ENCODE peak calls at places on chromosomes 13 and 19, in eight cellular contexts. F is H7, D is psoas muscle, I is choroid plexus epithelial cell, E is upper lobe of right lung, B is lower lobe of right lung, T is bronchial epithelial cell, U is skeletal muscle cell. G is an unnamed sample.

GRCh38 chr19:35309481-35310279 is 17.7 kb downstream of the MAG start:
- DNase-seq in B (no peak), T (no peak), I (peak), F (no peak), D (no peak), E (no peak), U (no peak), G (no peak)

GRCh38 chr13:23140492-23140891 is 40.3 kb upstream of the SGCG start:
- DNase-seq in F (no peak), T (peak), I (no peak), D (no peak), B (no peak), U (no peak), E (no peak), G (no peak)

GRCh38 chr19:45820413-45821102 is 5.5 kb upstream of the RSPH6A start:
- DNase-seq in D (no peak), B (no peak), I (no peak), U (no peak), F (peak), T (peak), E (no peak), G (no peak)

GRCh38 chr13:37646531-37646930 is 48.0 kb upstream of the POSTN start:
- DNase-seq in F (no peak), D (no peak), T (no peak), U (no peak), E (no peak), I (no peak), B (no peak), G (no peak)

GRCh38 chr13:103510007-103510406 is 443.8 kb upstream of the SLC10A2 start:
- DNase-seq in U (no peak), B (no peak), I (no peak), T (no peak), D (peak), F (no peak), E (no peak), G (no peak)

GRCh38 chr19:6729573-6730152 is 7.7 kb downstream of the GPR108 start:
- DNase-seq in F (peak), D (no peak), E (no peak), U (no peak), B (no peak), T (no peak), I (no peak), G (no peak)

GRCh38 chr19:16516381-16516780 is 20.2 kb downstream of the C19orf44 start:
- DNase-seq in D (no peak), I (no peak), F (no peak), T (no peak), B (no peak), U (no peak), E (no peak), G (no peak)

GRCh38 chr13:44719857-44720671 is 143.9 kb upstream of the TSC22D1 start:
- DNase-seq in T (no peak), I (peak), B (no peak), D (no peak), E (no peak), U (peak), F (no peak), G (no peak)

GRCh38 chr13:46160474-46161066 is 21.4 kb downstream of the LCP1 start:
- DNase-seq in U (no peak), E (no peak), B (no peak), D (no peak), I (peak), F (peak), T (peak), G (no peak)

GRCh38 chr13:76764429-76764828 is 121.8 kb downstream of the KCTD12 start:
- DNase-seq in I (peak), F (no peak), B (peak), T (peak), U (peak), E (peak), D (peak), G (peak)

GRCh38 chr13:110275931-110276552 is 30.9 kb downstream of the COL4A1 start:
- DNase-seq in U (no peak), E (no peak), I (no peak), T (no peak), F (no peak), D (peak), B (no peak), G (peak)

GRCh38 chr19:49881672-49882394 is 4.3 kb downstream of the TBC1D17 start:
- DNase-seq in T (no peak), I (no peak), U (no peak), D (peak), B (no peak), F (peak), E (peak), G (no peak)

GRCh38 chr19:28472843-28473242 is 740.1 kb downstream of the UQCRFS1 start:
- DNase-seq in F (no peak), B (peak), D (no peak), T (no peak), E (peak), U (no peak), I (peak), G (peak)

GRCh38 chr13:75416327-75417005 is 65.5 kb downstream of the TBC1D4 start:
- DNase-seq in B (no peak), E (no peak), T (no peak), U (no peak), I (no peak), F (peak), D (no peak), G (no peak)

GRCh38 chr13:113458218-113459065 is 5.2 kb upstream of the ADPRHL1 start:
- DNase-seq in D (peak), E (peak), U (no peak), I (peak), B (no peak), T (no peak), F (peak), G (peak)

GRCh38 chr13:76696370-76696769 is 189.8 kb downstream of the KCTD12 start:
- DNase-seq in E (no peak), I (peak), T (no peak), D (no peak), U (no peak), B (no peak), F (no peak), G (no peak)

GRCh38 chr13:73894995-73895571 is 239.1 kb downstream of the KLF12 start:
- DNase-seq in U (no peak), B (no peak), I (no peak), E (no peak), T (no peak), D (no peak), F (no peak), G (no peak)

GRCh38 chr13:42369071-42369795 is 97.3 kb downstream of the AKAP11 start:
- DNase-seq in D (no peak), T (no peak), I (no peak), E (no peak), U (no peak), F (no peak), B (no peak), G (no peak)

GRCh38 chr13:39370554-39370953 is 232.4 kb downstream of the LHFPL6 start:
- DNase-seq in D (no peak), B (no peak), E (no peak), U (no peak), I (no peak), T (peak), F (no peak), G (no peak)

GRCh38 chr13:40755082-40755755 is 15.8 kb downstream of the MRPS31 start:
- DNase-seq in E (no peak), T (no peak), I (no peak), F (no peak), B (no peak), D (no peak), U (no peak), G (no peak)

GRCh38 chr19:46841458-46842083 is 9.1 kb downstream of the AP2S1 start:
- DNase-seq in B (no peak), T (no peak), U (no peak), E (no peak), I (peak), D (peak), F (peak), G (no peak)

GRCh38 chr13:27053902-27054595 is 117.6 kb downstream of the USP12 start:
- DNase-seq in U (peak), T (peak), D (no peak), E (no peak), I (peak), F (no peak), B (no peak), G (no peak)

GRCh38 chr19:4807188-4807587 is 15.7 kb downstream of the FEM1A start:
- DNase-seq in B (peak), F (no peak), U (no peak), D (peak), I (no peak), T (no peak), E (peak), G (peak)

GRCh38 chr13:98307744-98308524 is 130.9 kb upstream of the RNF113B start:
- DNase-seq in I (peak), F (no peak), T (no peak), U (no peak), E (no peak), D (no peak), B (no peak), G (peak)

GRCh38 chr13:50934735-50935419 is 25.3 kb downstream of the RNASEH2B start:
- DNase-seq in B (no peak), E (no peak), I (no peak), F (no peak), U (no peak), T (no peak), D (no peak), G (no peak)

GRCh38 chr13:49958321-49958720 is 22.2 kb upstream of the SPRYD7 start:
- DNase-seq in B (no peak), I (no peak), U (no peak), F (no peak), D (no peak), T (no peak), E (no peak), G (no peak)

GRCh38 chr19:45413497-45413896 is 7.1 kb downstream of the POLR1G start:
- DNase-seq in U (no peak), D (no peak), I (peak), E (no peak), F (no peak), T (no peak), B (no peak), G (peak)

GRCh38 chr19:48554385-48555091 is 2.6 kb downstream of the SULT2B1 start:
- DNase-seq in D (no peak), B (no peak), I (no peak), U (no peak), E (no peak), T (no peak), F (peak), G (no peak)

GRCh38 chr19:49114630-49115363 is 627 bp downstream of the LIN7B start:
- DNase-seq in I (peak), F (peak), D (peak), U (no peak), B (peak), E (peak), T (no peak), G (peak)

GRCh38 chr13:57633141-57633949 is 1.8 kb downstream of the PCDH17 start:
- DNase-seq in T (no peak), F (peak), U (no peak), I (no peak), B (peak), E (peak), D (peak), G (peak)

GRCh38 chr13:113135281-113135760 is 12.7 kb downstream of the F10 start:
- DNase-seq in F (peak), T (no peak), U (no peak), D (no peak), E (no peak), I (no peak), B (no peak), G (no peak)

GRCh38 chr13:87671824-87672603 is 843 bp downstream of the SLITRK5 start:
- DNase-seq in I (no peak), D (peak), B (no peak), F (peak), E (peak), T (no peak), U (no peak), G (no peak)

GRCh38 chr13:71618154-71618553 is 248.8 kb downstream of the DACH1 start:
- DNase-seq in T (no peak), F (no peak), D (no peak), I (peak), E (no peak), U (no peak), B (no peak), G (no peak)

GRCh38 chr19:43595605-43595998 is 332 bp downstream of the IRGQ start:
- DNase-seq in T (no peak), I (no peak), U (no peak), E (no peak), D (no peak), F (no peak), B (peak), G (peak)

GRCh38 chr13:26482451-26483197 is 74.9 kb upstream of the WASF3 start:
- DNase-seq in E (no peak), U (no peak), F (peak), D (no peak), I (peak), B (no peak), T (peak), G (peak)

GRCh38 chr19:43774103-43774939 is 6.5 kb downstream of the KCNN4 start:
- DNase-seq in T (peak), I (peak), D (peak), B (peak), U (no peak), E (peak), F (peak), G (no peak)

GRCh38 chr19:55383789-55384575 is at the start of gene TMEM238:
- DNase-seq in F (peak), T (peak), E (peak), B (peak), U (no peak), I (peak), D (peak), G (peak)
- H3K4me3 ChIP-seq in F (peak), T (peak), E (peak), B (peak), U (peak), I (peak), D (peak), G (peak)

DNA sequence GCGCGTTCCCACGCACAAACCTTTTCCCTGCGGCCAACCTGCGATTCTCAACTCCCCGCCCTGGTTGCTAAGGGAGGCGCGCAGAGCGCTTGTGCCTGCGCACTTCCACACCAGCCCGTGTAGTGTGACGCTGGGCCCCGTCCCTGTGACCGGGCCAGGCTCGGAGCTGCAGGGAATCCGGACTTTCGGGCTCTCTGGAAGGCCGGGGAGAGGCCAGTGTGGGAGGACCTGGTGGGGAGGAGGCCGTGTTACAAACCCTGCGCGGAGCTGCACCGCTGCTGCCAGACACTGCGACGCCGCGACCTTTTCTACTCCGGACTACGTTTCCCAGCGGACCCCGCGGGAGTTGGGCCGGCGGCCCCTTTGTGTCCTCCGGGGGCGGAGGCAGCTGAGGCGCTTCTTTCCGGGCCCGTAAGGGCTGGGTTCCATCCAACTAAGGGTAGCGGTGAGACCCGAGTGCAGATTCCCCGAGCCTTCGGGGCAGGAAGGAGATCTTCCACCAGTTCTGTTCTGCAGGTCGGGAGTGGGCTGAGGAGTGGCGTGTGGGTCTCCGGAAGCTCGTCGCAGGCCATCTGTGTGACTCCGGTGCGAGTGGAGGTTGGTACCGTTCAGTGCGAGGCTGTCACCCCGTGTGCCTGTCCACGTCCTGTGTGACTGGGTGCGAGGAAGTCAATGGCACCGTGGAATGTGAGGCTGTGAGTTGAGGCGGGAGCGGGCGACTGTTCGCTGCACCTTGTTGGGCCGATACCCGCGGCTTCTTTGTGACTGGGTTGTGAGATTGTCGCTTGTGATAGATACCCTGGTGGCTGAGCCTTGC is at the start of gene ZNF570:
- DNase-seq in F (peak), E (peak), I (peak), D (peak), T (peak), U (peak), B (peak), G (peak)
- H3K4me3 ChIP-seq in F (peak), E (peak), I (peak), D (peak), T (peak), U (peak), B (peak), G (peak)

GRCh38 chr19:3025516-3025890 is 3.6 kb downstream of the TLE2 start:
- DNase-seq in B (no peak), U (no peak), D (no peak), I (no peak), T (no peak), E (no peak), F (no peak), G (no peak)
- H3K4me3 ChIP-seq in B (no peak), U (no peak), D (no peak), I (no peak), T (no peak), E (no peak), F (peak), G (no peak)

GRCh38 chr19:1469936-1470863 is 8.8 kb downstream of the C19orf25 start:
- DNase-seq in D (peak), E (no peak), T (peak), I (peak), F (peak), B (peak), U (no peak), G (no peak)
- H3K4me3 ChIP-seq in D (peak), E (peak), T (peak), I (peak), F (peak), B (peak), U (peak), G (peak)

GRCh38 chr19:38769635-38770211 is 3.6 kb downstream of the LGALS7 start:
- DNase-seq in I (peak), U (no peak), E (peak), T (peak), B (peak), D (peak), F (peak), G (peak)
- H3K4me3 ChIP-seq in I (peak), U (peak), E (peak), T (peak), B (peak), D (peak), F (peak), G (peak)

GRCh38 chr13:24671367-24672117 is 8.7 kb upstream of the ATP12A start:
- DNase-seq in U (peak), B (no peak), I (peak), E (no peak), F (peak), T (peak), D (no peak), G (peak)
- H3K4me3 ChIP-seq in U (peak), B (no peak), I (peak), E (no peak), F (no peak), T (no peak), D (no peak), G (no peak)

DNA sequence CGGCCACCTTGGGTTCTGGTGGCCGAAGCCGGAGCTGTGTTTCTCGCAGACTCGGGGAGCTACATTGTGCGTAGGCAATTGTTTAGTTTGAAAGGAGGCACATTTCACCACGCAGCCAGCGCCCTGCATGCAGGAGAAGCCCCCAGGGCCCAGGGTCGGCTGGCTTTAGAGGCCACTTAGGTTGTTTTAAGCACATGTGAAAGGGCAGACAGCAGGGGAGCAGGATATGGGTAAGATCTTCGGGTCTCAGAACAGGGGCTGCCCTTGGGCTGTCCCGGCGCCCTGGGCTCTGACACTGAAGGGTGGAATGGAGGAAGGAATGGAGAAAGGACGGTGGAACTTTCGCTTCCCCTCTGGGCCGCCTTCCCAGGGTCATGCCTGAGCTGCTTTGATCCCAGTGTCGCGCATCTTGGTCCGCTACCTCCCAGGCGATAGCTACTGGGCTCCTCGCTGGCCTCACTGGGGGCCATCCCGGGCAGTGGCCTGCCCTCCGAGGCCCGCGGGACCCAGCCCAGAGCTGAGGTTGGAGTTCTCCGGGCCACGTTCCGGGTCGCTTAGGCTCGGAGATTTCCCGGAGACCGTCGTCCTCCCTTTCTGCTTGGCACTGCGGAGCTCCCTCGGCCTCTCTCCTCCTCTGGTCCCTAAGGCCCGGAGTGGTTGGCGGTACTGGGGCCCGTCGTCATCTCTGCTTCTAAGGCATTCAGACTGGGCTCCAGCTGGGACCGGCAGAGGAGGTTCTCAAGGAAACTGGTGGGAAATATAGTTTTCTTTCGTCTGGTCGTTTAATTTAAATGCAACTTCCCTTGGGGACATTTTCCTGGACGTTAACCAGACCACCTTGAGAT is 4.3 kb upstream of the POU4F1 start:
- DNase-seq in I (no peak), T (no peak), F (peak), E (no peak), D (no peak), B (no peak), U (no peak), G (no peak)
- H3K4me3 ChIP-seq in I (no peak), T (no peak), F (peak), E (no peak), D (no peak), B (peak), U (no peak), G (no peak)